ENCODE peak calls at places on chromosomes 16 and 17, in nine cellular contexts. E is amniotic stem cell; V is colonic mucosa; X is NCI-H2081; L is activated naive CD8-positive, alpha-beta T cell treated with anti-CD3 and anti-CD28 coated beads for 36 hours; Q is hepatic stellate cell; U is astrocyte of the cerebellum; T is A172; C is CD4-positive, CD25-positive, alpha-beta regulatory T cell. Z is an unnamed sample.

GRCh38 chr17:17941015-17941414 is 31.2 kb downstream of the TOM1L2 start:
- DNase-seq in V (no peak), L (no peak), U (no peak), T (peak; percentile 33), C (no peak), E (no peak), Q (no peak), X (no peak), Z (no peak)

GRCh38 chr17:60971515-60972369 is 294.1 kb downstream of the BCAS3 start:
- DNase-seq in Q (peak; percentile 48), U (peak; percentile 41), T (peak; percentile 36), X (peak; percentile 15), C (peak; percentile 13), E (peak; percentile 43), V (peak; percentile 20), L (peak; percentile 17), Z (peak; percentile 47)

GRCh38 chr17:61196302-61196704 is 203.3 kb upstream of the TBX2 start:
- DNase-seq in V (no peak), X (no peak), U (no peak), E (peak; percentile 54), C (no peak), Q (no peak), T (no peak), L (no peak), Z (no peak)

GRCh38 chr17:68019336-68019674 is 16.2 kb upstream of the KPNA2 start:
- DNase-seq in Q (no peak), V (no peak), L (no peak), T (no peak), E (no peak), C (no peak), U (no peak), X (no peak), Z (no peak)

GRCh38 chr17:7977805-7978204 is 24.6 kb upstream of the GUCY2D start:
- DNase-seq in L (no peak), U (no peak), T (no peak), Q (no peak), E (no peak), C (no peak), X (no peak), V (no peak), Z (no peak)

GRCh38 chr16:592518-593306 is 2.8 kb downstream of the RAB40C start:
- DNase-seq in T (no peak), C (no peak), L (no peak), V (peak; percentile 68), E (no peak), X (no peak), U (no peak), Q (no peak), Z (no peak)

GRCh38 chr17:71412803-71413202 is 708.0 kb upstream of the SOX9 start:
- DNase-seq in C (no peak), T (peak; percentile 97), Q (peak; percentile 79), X (no peak), L (no peak), E (peak; percentile 87), U (peak; percentile 81), V (no peak), Z (peak; percentile 88)

GRCh38 chr16:17313085-17313611 is 157.6 kb downstream of the XYLT1 start:
- DNase-seq in E (no peak), L (no peak), C (no peak), U (no peak), X (no peak), V (peak; percentile 29), T (no peak), Q (no peak), Z (peak; percentile 59)

GRCh38 chr17:15334266-15334665 is 7.1 kb downstream of the TEKT3 start:
- DNase-seq in X (no peak), T (peak; percentile 30), U (no peak), L (no peak), Q (no peak), V (no peak), E (no peak), C (no peak), Z (no peak)

GRCh38 chr17:82468692-82469091 is 10.2 kb downstream of the NARF start:
- DNase-seq in C (no peak), L (no peak), T (no peak), V (no peak), Q (no peak), X (no peak), E (no peak), U (no peak), Z (no peak)

GRCh38 chr16:23369416-23369815 is 67.3 kb downstream of the SCNN1B start:
- DNase-seq in C (no peak), V (no peak), T (no peak), X (no peak), Q (no peak), L (no peak), U (no peak), E (no peak), Z (no peak)

GRCh38 chr16:76123966-76124365 is 153.2 kb upstream of the CNTNAP4 start:
- DNase-seq in L (no peak), Q (no peak), X (no peak), E (no peak), T (no peak), U (no peak), C (no peak), V (no peak), Z (no peak)

GRCh38 chr17:4806770-4807533 is at the start of gene PLD2:
- DNase-seq in E (peak; percentile 60), L (peak; percentile 93), U (peak; percentile 29), X (peak; percentile 63), V (peak; percentile 93), C (peak; percentile 85), Q (peak; percentile 98), T (peak; percentile 68), Z (peak; percentile 100)

GRCh38 chr17:44779211-44780025 is 20.6 kb downstream of the ADAM11 start:
- DNase-seq in U (peak; percentile 36), L (peak; percentile 83), V (peak; percentile 82), Q (peak; percentile 94), X (peak; percentile 78), E (peak; percentile 66), C (peak; percentile 67), T (peak; percentile 78), Z (peak; percentile 89)

GRCh38 chr17:69654981-69655581 is 240.6 kb downstream of the MAP2K6 start:
- DNase-seq in Q (peak; percentile 63), C (no peak), E (peak; percentile 55), U (peak; percentile 79), V (no peak), X (no peak), L (no peak), T (peak; percentile 8), Z (peak; percentile 74)

GRCh38 chr17:6328279-6328678 is 106.6 kb downstream of the AIPL1 start:
- DNase-seq in T (peak; percentile 15), Q (no peak), C (no peak), E (no peak), X (no peak), U (no peak), V (no peak), L (no peak), Z (no peak)

GRCh38 chr16:637081-638018 is 1.2 kb upstream of the METTL26 start:
- DNase-seq in X (peak; percentile 81), L (peak; percentile 83), T (no peak), E (peak; percentile 79), V (peak; percentile 95), Q (peak; percentile 99), C (peak; percentile 81), U (peak; percentile 65), Z (peak; percentile 99)

Z was measured in AG20443.